ENCODE peak calls at places on chromosome 13, in six cellular contexts. One of them, this sample, is unnamed.

GRCh38 chr13:73741111-73741510 is 393.1 kb downstream of the KLF12 start:
- DNase-seq in fibroblast of pulmonary artery: peak
- DNase-seq in HTR-8/SVneo: no peak
- DNase-seq in head of caudate nucleus: no peak
- DNase-seq in ovary: no peak
- DNase-seq in naive thymus-derived CD8-positive, alpha-beta T cell: peak
- DNase-seq in this sample: no peak

GRCh38 chr13:112764864-112765561 is 75.2 kb downstream of the ATP11A start:
- DNase-seq in ovary: no peak
- DNase-seq in fibroblast of pulmonary artery: no peak
- DNase-seq in HTR-8/SVneo: no peak
- DNase-seq in naive thymus-derived CD8-positive, alpha-beta T cell: no peak
- DNase-seq in head of caudate nucleus: no peak
- DNase-seq in this sample: no peak

GRCh38 chr13:108980237-108980636 is 350.8 kb downstream of the MYO16 start:
- DNase-seq in ovary: no peak
- DNase-seq in head of caudate nucleus: no peak
- DNase-seq in HTR-8/SVneo: no peak
- DNase-seq in naive thymus-derived CD8-positive, alpha-beta T cell: no peak
- DNase-seq in fibroblast of pulmonary artery: no peak
- DNase-seq in this sample: no peak

GRCh38 chr13:76759877-76760276 is 126.3 kb downstream of the KCTD12 start:
- DNase-seq in naive thymus-derived CD8-positive, alpha-beta T cell: no peak
- DNase-seq in ovary: no peak
- DNase-seq in head of caudate nucleus: no peak
- DNase-seq in HTR-8/SVneo: no peak
- DNase-seq in fibroblast of pulmonary artery: peak
- DNase-seq in this sample: no peak

GRCh38 chr13:98846521-98846920 is 94.0 kb upstream of the SLC15A1 start:
- DNase-seq in HTR-8/SVneo: no peak
- DNase-seq in fibroblast of pulmonary artery: no peak
- DNase-seq in ovary: no peak
- DNase-seq in head of caudate nucleus: no peak
- DNase-seq in naive thymus-derived CD8-positive, alpha-beta T cell: no peak
- DNase-seq in this sample: no peak

GRCh38 chr13:72489751-72490150 is 237.7 kb downstream of the MZT1 start:
- DNase-seq in fibroblast of pulmonary artery: no peak
- DNase-seq in naive thymus-derived CD8-positive, alpha-beta T cell: no peak
- DNase-seq in HTR-8/SVneo: no peak
- DNase-seq in ovary: no peak
- DNase-seq in head of caudate nucleus: no peak
- DNase-seq in this sample: no peak

GRCh38 chr13:74214321-74214720 is 80.1 kb upstream of the KLF12 start:
- DNase-seq in head of caudate nucleus: no peak
- DNase-seq in naive thymus-derived CD8-positive, alpha-beta T cell: no peak
- DNase-seq in ovary: no peak
- DNase-seq in fibroblast of pulmonary artery: no peak
- DNase-seq in HTR-8/SVneo: no peak
- DNase-seq in this sample: no peak

GRCh38 chr13:48235100-48235813 is 2.3 kb downstream of the ITM2B start:
- DNase-seq in HTR-8/SVneo: no peak
- DNase-seq in ovary: no peak
- DNase-seq in head of caudate nucleus: peak
- DNase-seq in naive thymus-derived CD8-positive, alpha-beta T cell: no peak
- DNase-seq in fibroblast of pulmonary artery: peak
- DNase-seq in this sample: peak

GRCh38 chr13:99151516-99151915 is 49.1 kb upstream of the UBAC2 start:
- DNase-seq in HTR-8/SVneo: peak
- DNase-seq in naive thymus-derived CD8-positive, alpha-beta T cell: no peak
- DNase-seq in ovary: no peak
- DNase-seq in fibroblast of pulmonary artery: peak
- DNase-seq in head of caudate nucleus: no peak
- DNase-seq in this sample: no peak

GRCh38 chr13:85864963-85865530 is 65.8 kb upstream of the SLITRK6 start:
- DNase-seq in head of caudate nucleus: no peak
- DNase-seq in HTR-8/SVneo: no peak
- DNase-seq in naive thymus-derived CD8-positive, alpha-beta T cell: no peak
- DNase-seq in ovary: no peak
- DNase-seq in fibroblast of pulmonary artery: peak
- DNase-seq in this sample: peak

GRCh38 chr13:112815871-112816270 is 126.0 kb downstream of the ATP11A start:
- DNase-seq in naive thymus-derived CD8-positive, alpha-beta T cell: no peak
- DNase-seq in ovary: no peak
- DNase-seq in HTR-8/SVneo: no peak
- DNase-seq in head of caudate nucleus: no peak
- DNase-seq in fibroblast of pulmonary artery: no peak
- DNase-seq in this sample: no peak

This sample was measured in HEK293T.